ENCODE peak calls at places on chromosomes 4 and X, in five cellular contexts. One of them, this sample, is unnamed.

GRCh38 chr4:86935499-86935832 is 655 bp downstream of the AFF1 start:
- DNase-seq in EL: no peak
- DNase-seq in colonic mucosa: peak
- DNase-seq in T-cell: peak
- DNase-seq in germinal center: peak
- DNase-seq in this sample: no peak

GRCh38 chr4:180558427-180558826 is 1684.8 kb upstream of the TENM3 start:
- DNase-seq in EL: no peak
- DNase-seq in colonic mucosa: no peak
- DNase-seq in T-cell: no peak
- DNase-seq in germinal center: no peak
- DNase-seq in this sample: no peak

GRCh38 chr4:110620352-110621327 is 2.2 kb downstream of the PITX2 start:
- DNase-seq in EL: no peak
- DNase-seq in colonic mucosa: peak
- DNase-seq in T-cell: no peak
- DNase-seq in germinal center: peak
- DNase-seq in this sample: no peak

GRCh38 chrX:7139202-7140081 is 8.1 kb upstream of the STS start:
- DNase-seq in EL: peak
- DNase-seq in colonic mucosa: no peak
- DNase-seq in T-cell: no peak
- DNase-seq in germinal center: no peak
- DNase-seq in this sample: no peak

GRCh38 chrX:39226307-39226706 is 425.0 kb downstream of the MID1IP1 start:
- DNase-seq in EL: no peak
- DNase-seq in colonic mucosa: peak
- DNase-seq in T-cell: no peak
- DNase-seq in germinal center: no peak
- DNase-seq in this sample: no peak

GRCh38 chr4:11765849-11766453 is 337.3 kb upstream of the HS3ST1 start:
- DNase-seq in EL: no peak
- DNase-seq in colonic mucosa: peak
- DNase-seq in T-cell: no peak
- DNase-seq in germinal center: peak
- DNase-seq in this sample: peak

GRCh38 chrX:16612257-16612987 is 37.5 kb upstream of the S100G start:
- DNase-seq in EL: no peak
- DNase-seq in colonic mucosa: no peak
- DNase-seq in T-cell: no peak
- DNase-seq in germinal center: no peak
- DNase-seq in this sample: no peak

GRCh38 chr4:76485450-76485849 is 50.4 kb downstream of the SHROOM3 start:
- DNase-seq in EL: no peak
- DNase-seq in colonic mucosa: peak
- DNase-seq in T-cell: no peak
- DNase-seq in germinal center: no peak
- DNase-seq in this sample: no peak

GRCh38 chr4:112170451-112170993 is 25.3 kb downstream of the FAM241A start:
- DNase-seq in EL: peak
- DNase-seq in colonic mucosa: no peak
- DNase-seq in T-cell: no peak
- DNase-seq in germinal center: no peak
- DNase-seq in this sample: no peak

GRCh38 chrX:48196745-48197213 is at the start of gene SSX5:
- DNase-seq in EL: no peak
- DNase-seq in colonic mucosa: no peak
- DNase-seq in T-cell: no peak
- DNase-seq in germinal center: no peak
- DNase-seq in this sample: no peak

GRCh38 chrX:65407157-65407626 is 127.4 kb downstream of the LAS1L start:
- DNase-seq in EL: no peak
- DNase-seq in colonic mucosa: no peak
- DNase-seq in T-cell: no peak
- DNase-seq in germinal center: no peak
- DNase-seq in this sample: no peak

GRCh38 chr4:156606444-156607197 is 365.0 kb downstream of the PDGFC start:
- DNase-seq in EL: peak
- DNase-seq in colonic mucosa: no peak
- DNase-seq in T-cell: no peak
- DNase-seq in germinal center: no peak
- DNase-seq in this sample: no peak

GRCh38 chrX:150358651-150359050 is 4.5 kb upstream of the MAMLD1 start:
- DNase-seq in EL: no peak
- DNase-seq in colonic mucosa: no peak
- DNase-seq in T-cell: no peak
- DNase-seq in germinal center: no peak
- DNase-seq in this sample: no peak

GRCh38 chr4:2337896-2338295 is 76.0 kb upstream of the MXD4 start:
- DNase-seq in EL: no peak
- DNase-seq in colonic mucosa: no peak
- DNase-seq in T-cell: no peak
- DNase-seq in germinal center: no peak
- DNase-seq in this sample: no peak

GRCh38 chr4:184003433-184003832 is 98.3 kb downstream of the STOX2 start:
- DNase-seq in EL: no peak
- DNase-seq in colonic mucosa: no peak
- DNase-seq in T-cell: no peak
- DNase-seq in germinal center: no peak
- DNase-seq in this sample: no peak